ENCODE peak calls at places on chromosomes 7 and 10, in six cellular contexts. One of them, this sample, is unnamed.

GRCh38 chr10:102344067-102344466 is 51.4 kb upstream of the NFKB2 start:
- DNase-seq in HCT116: no peak
- DNase-seq in effector memory CD4-positive, alpha-beta T cell: no peak
- DNase-seq in fibroblast of lung: no peak
- DNase-seq in astrocyte: peak; percentile 69
- DNase-seq in heart left ventricle: no peak
- DNase-seq in this sample: no peak

GRCh38 chr7:135922263-135922662 is 54.9 kb downstream of the MTPN start:
- DNase-seq in HCT116: no peak
- DNase-seq in fibroblast of lung: no peak
- DNase-seq in effector memory CD4-positive, alpha-beta T cell: no peak
- DNase-seq in heart left ventricle: no peak
- DNase-seq in astrocyte: no peak
- DNase-seq in this sample: no peak

GRCh38 chr10:131775833-131776232 is 125.0 kb upstream of the PPP2R2D start:
- DNase-seq in effector memory CD4-positive, alpha-beta T cell: no peak
- DNase-seq in HCT116: no peak
- DNase-seq in astrocyte: no peak
- DNase-seq in heart left ventricle: no peak
- DNase-seq in fibroblast of lung: no peak
- DNase-seq in this sample: no peak

GRCh38 chr7:4665661-4666060 is 16.4 kb upstream of the FOXK1 start:
- DNase-seq in effector memory CD4-positive, alpha-beta T cell: no peak
- DNase-seq in fibroblast of lung: peak; percentile 97
- DNase-seq in astrocyte: peak; percentile 100
- DNase-seq in HCT116: no peak
- DNase-seq in heart left ventricle: no peak
- DNase-seq in this sample: no peak

GRCh38 chr10:67175354-67175753 is 249.5 kb downstream of the LRRTM3 start:
- DNase-seq in astrocyte: no peak
- DNase-seq in HCT116: no peak
- DNase-seq in effector memory CD4-positive, alpha-beta T cell: no peak
- DNase-seq in fibroblast of lung: no peak
- DNase-seq in heart left ventricle: no peak
- DNase-seq in this sample: no peak

GRCh38 chr10:111113961-111114830 is 37.4 kb downstream of the ADRA2A start:
- DNase-seq in astrocyte: no peak
- DNase-seq in effector memory CD4-positive, alpha-beta T cell: no peak
- DNase-seq in HCT116: no peak
- DNase-seq in heart left ventricle: no peak
- DNase-seq in fibroblast of lung: no peak
- DNase-seq in this sample: no peak

GRCh38 chr7:38154274-38154673 is 23.8 kb upstream of the STARD3NL start:
- DNase-seq in heart left ventricle: no peak
- DNase-seq in fibroblast of lung: no peak
- DNase-seq in astrocyte: no peak
- DNase-seq in effector memory CD4-positive, alpha-beta T cell: no peak
- DNase-seq in HCT116: no peak
- DNase-seq in this sample: no peak

GRCh38 chr7:107874605-107875446 is 16.2 kb upstream of the DLD start:
- DNase-seq in heart left ventricle: peak; percentile 22
- DNase-seq in fibroblast of lung: peak; percentile 69
- DNase-seq in astrocyte: peak; percentile 32
- DNase-seq in HCT116: peak; percentile 48
- DNase-seq in effector memory CD4-positive, alpha-beta T cell: no peak
- DNase-seq in this sample: peak; percentile 43

GRCh38 chr7:22865607-22865970 is 42.9 kb upstream of the TOMM7 start:
- DNase-seq in heart left ventricle: no peak
- DNase-seq in effector memory CD4-positive, alpha-beta T cell: no peak
- DNase-seq in fibroblast of lung: no peak
- DNase-seq in astrocyte: no peak
- DNase-seq in HCT116: no peak
- DNase-seq in this sample: no peak

GRCh38 chr7:44163591-44163990 is 22.5 kb upstream of the MYL7 start:
- DNase-seq in astrocyte: peak; percentile 95
- DNase-seq in heart left ventricle: no peak
- DNase-seq in effector memory CD4-positive, alpha-beta T cell: no peak
- DNase-seq in fibroblast of lung: peak; percentile 72
- DNase-seq in HCT116: no peak
- DNase-seq in this sample: no peak

GRCh38 chr10:36173364-36173763 is 531.3 kb upstream of the FZD8 start:
- DNase-seq in heart left ventricle: peak; percentile 24
- DNase-seq in astrocyte: peak; percentile 44
- DNase-seq in effector memory CD4-positive, alpha-beta T cell: no peak
- DNase-seq in HCT116: no peak
- DNase-seq in fibroblast of lung: no peak
- DNase-seq in this sample: no peak

GRCh38 chr10:70967591-70968588 is 79.5 kb upstream of the PCBD1 start:
- DNase-seq in astrocyte: peak; percentile 39
- DNase-seq in effector memory CD4-positive, alpha-beta T cell: no peak
- DNase-seq in heart left ventricle: no peak
- DNase-seq in fibroblast of lung: no peak
- DNase-seq in HCT116: no peak
- DNase-seq in this sample: no peak

GRCh38 chr7:138726288-138726687 is 25.1 kb upstream of the SVOPL start:
- DNase-seq in HCT116: no peak
- DNase-seq in effector memory CD4-positive, alpha-beta T cell: no peak
- DNase-seq in astrocyte: no peak
- DNase-seq in heart left ventricle: no peak
- DNase-seq in fibroblast of lung: no peak
- DNase-seq in this sample: no peak

GRCh38 chr10:99382181-99382580 is 48.2 kb downstream of the GOT1 start:
- DNase-seq in HCT116: no peak
- DNase-seq in effector memory CD4-positive, alpha-beta T cell: no peak
- DNase-seq in astrocyte: no peak
- DNase-seq in heart left ventricle: no peak
- DNase-seq in fibroblast of lung: no peak
- DNase-seq in this sample: no peak

GRCh38 chr10:25573281-25573680 is 360.7 kb upstream of the MYO3A start:
- DNase-seq in fibroblast of lung: no peak
- DNase-seq in effector memory CD4-positive, alpha-beta T cell: no peak
- DNase-seq in heart left ventricle: no peak
- DNase-seq in astrocyte: no peak
- DNase-seq in HCT116: no peak
- DNase-seq in this sample: no peak

GRCh38 chr10:123891147-123892011 is at the start of gene CPXM2:
- DNase-seq in HCT116: no peak
- DNase-seq in heart left ventricle: peak; percentile 37
- DNase-seq in fibroblast of lung: no peak
- DNase-seq in effector memory CD4-positive, alpha-beta T cell: no peak
- DNase-seq in astrocyte: no peak
- DNase-seq in this sample: no peak

GRCh38 chr7:98870807-98871491 is 1.1 kb upstream of the TMEM130 start:
- DNase-seq in fibroblast of lung: no peak
- DNase-seq in heart left ventricle: no peak
- DNase-seq in HCT116: no peak
- DNase-seq in astrocyte: no peak
- DNase-seq in effector memory CD4-positive, alpha-beta T cell: no peak
- DNase-seq in this sample: no peak

GRCh38 chr7:104328970-104329825 is 795 bp downstream of the LHFPL3 start:
- DNase-seq in effector memory CD4-positive, alpha-beta T cell: no peak
- DNase-seq in heart left ventricle: no peak
- DNase-seq in astrocyte: no peak
- DNase-seq in HCT116: no peak
- DNase-seq in fibroblast of lung: no peak
- DNase-seq in this sample: no peak

GRCh38 chr7:123580406-123581161 is 21.0 kb upstream of the ASB15 start:
- DNase-seq in effector memory CD4-positive, alpha-beta T cell: no peak
- DNase-seq in heart left ventricle: no peak
- DNase-seq in fibroblast of lung: peak; percentile 62
- DNase-seq in HCT116: peak; percentile 35
- DNase-seq in astrocyte: peak; percentile 14
- DNase-seq in this sample: no peak

GRCh38 chr10:23886355-23886754 is 322.6 kb upstream of the KIAA1217 start:
- DNase-seq in astrocyte: no peak
- DNase-seq in heart left ventricle: no peak
- DNase-seq in fibroblast of lung: no peak
- DNase-seq in effector memory CD4-positive, alpha-beta T cell: no peak
- DNase-seq in HCT116: no peak
- DNase-seq in this sample: no peak

GRCh38 chr10:102267748-102268147 is 22.4 kb downstream of the GBF1 start:
- DNase-seq in HCT116: no peak
- DNase-seq in astrocyte: peak; percentile 60
- DNase-seq in heart left ventricle: no peak
- DNase-seq in fibroblast of lung: peak; percentile 77
- DNase-seq in effector memory CD4-positive, alpha-beta T cell: no peak
- DNase-seq in this sample: no peak

GRCh38 chr7:149776305-149776704 is 2.9 kb upstream of the ZNF467 start:
- DNase-seq in heart left ventricle: peak; percentile 86
- DNase-seq in fibroblast of lung: no peak
- DNase-seq in astrocyte: no peak
- DNase-seq in HCT116: no peak
- DNase-seq in effector memory CD4-positive, alpha-beta T cell: no peak
- DNase-seq in this sample: peak; percentile 33

GRCh38 chr7:158723714-158724385 is 19.2 kb upstream of the NCAPG2 start:
- DNase-seq in HCT116: no peak
- DNase-seq in effector memory CD4-positive, alpha-beta T cell: no peak
- DNase-seq in heart left ventricle: no peak
- DNase-seq in fibroblast of lung: no peak
- DNase-seq in astrocyte: no peak
- DNase-seq in this sample: no peak

GRCh38 chr7:32591938-32592337 is 96.6 kb downstream of the AVL9 start:
- DNase-seq in HCT116: no peak
- DNase-seq in astrocyte: peak; percentile 83
- DNase-seq in heart left ventricle: no peak
- DNase-seq in fibroblast of lung: no peak
- DNase-seq in effector memory CD4-positive, alpha-beta T cell: no peak
- DNase-seq in this sample: no peak

GRCh38 chr10:31321396-31321941 is 2.5 kb downstream of the ZEB1 start:
- DNase-seq in fibroblast of lung: peak; percentile 35
- DNase-seq in effector memory CD4-positive, alpha-beta T cell: peak; percentile 41
- DNase-seq in heart left ventricle: no peak
- DNase-seq in HCT116: no peak
- DNase-seq in astrocyte: peak; percentile 7
- DNase-seq in this sample: peak; percentile 63

GRCh38 chr7:158006841-158007696 is 580.6 kb downstream of the PTPRN2 start:
- DNase-seq in effector memory CD4-positive, alpha-beta T cell: no peak
- DNase-seq in fibroblast of lung: no peak
- DNase-seq in astrocyte: no peak
- DNase-seq in heart left ventricle: no peak
- DNase-seq in HCT116: no peak
- DNase-seq in this sample: no peak

GRCh38 chr7:139772837-139773236 is 5.0 kb downstream of the HIPK2 start:
- DNase-seq in fibroblast of lung: no peak
- DNase-seq in astrocyte: no peak
- DNase-seq in effector memory CD4-positive, alpha-beta T cell: no peak
- DNase-seq in HCT116: no peak
- DNase-seq in heart left ventricle: no peak
- DNase-seq in this sample: no peak
- H3K4me1 ChIP-seq in fibroblast of lung: peaks cover 20% of the 10 kb centered on the region
- H3K4me1 ChIP-seq in astrocyte: peaks cover 43% of the 10 kb centered on the region
- H3K4me1 ChIP-seq in effector memory CD4-positive, alpha-beta T cell: peaks cover 40% of the 10 kb centered on the region
- H3K4me1 ChIP-seq in HCT116: peaks cover 48% of the 10 kb centered on the region
- H3K4me1 ChIP-seq in heart left ventricle: peaks cover 63% of the 10 kb centered on the region
- H3K4me1 ChIP-seq in this sample: peaks cover 36% of the 10 kb centered on the region

DNA sequence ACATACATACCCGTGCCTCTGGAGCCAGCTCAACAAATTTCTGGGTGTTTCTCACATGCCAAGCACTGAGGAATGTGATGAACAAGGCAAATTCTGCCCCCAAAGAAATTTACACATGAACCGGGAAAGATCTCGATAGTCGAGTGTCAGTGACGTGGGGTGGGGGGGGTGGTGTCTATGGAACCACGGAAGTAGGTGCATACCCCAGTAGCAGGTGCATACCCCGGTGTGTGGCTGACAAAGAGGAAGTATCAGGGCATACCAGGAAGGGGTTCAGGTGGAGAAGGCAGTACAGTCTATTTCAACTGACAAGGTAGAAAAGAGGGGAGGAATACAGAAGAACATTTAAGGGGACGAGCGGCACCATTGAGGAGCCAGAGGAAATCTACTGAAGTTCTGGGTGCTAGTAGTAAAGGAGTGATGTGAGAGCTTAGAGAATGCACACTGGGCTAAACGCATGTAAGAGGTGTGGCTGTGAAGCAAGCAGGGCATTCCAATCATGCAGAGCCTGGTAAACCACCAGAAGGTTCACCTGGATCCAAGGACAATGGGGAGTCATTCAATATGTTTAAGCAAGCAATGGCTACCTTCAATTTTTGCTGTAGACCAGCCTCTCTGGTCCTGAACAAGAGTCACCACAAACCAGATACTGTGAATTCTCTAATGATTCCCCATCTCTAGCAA is 6.2 kb downstream of the CCDC6 start:
- DNase-seq in fibroblast of lung: no peak
- DNase-seq in heart left ventricle: no peak
- DNase-seq in astrocyte: no peak
- DNase-seq in effector memory CD4-positive, alpha-beta T cell: no peak
- DNase-seq in HCT116: no peak
- DNase-seq in this sample: no peak
- H3K4me1 ChIP-seq in fibroblast of lung: peaks cover 7% of the 10 kb centered on the region
- H3K4me1 ChIP-seq in heart left ventricle: peaks cover 53% of the 10 kb centered on the region
- H3K4me1 ChIP-seq in astrocyte: peaks cover 11% of the 10 kb centered on the region
- H3K4me1 ChIP-seq in effector memory CD4-positive, alpha-beta T cell: peaks cover 10% of the 10 kb centered on the region
- H3K4me1 ChIP-seq in HCT116: peaks cover 9% of the 10 kb centered on the region
- H3K4me1 ChIP-seq in this sample: peaks cover 62% of the 10 kb centered on the region

GRCh38 chr7:55054252-55054651 is 35.4 kb downstream of the EGFR start:
- DNase-seq in fibroblast of lung: no peak
- DNase-seq in astrocyte: no peak
- DNase-seq in HCT116: no peak
- DNase-seq in effector memory CD4-positive, alpha-beta T cell: no peak
- DNase-seq in heart left ventricle: no peak
- DNase-seq in this sample: no peak

GRCh38 chr7:55052081-55052480 is 33.3 kb downstream of the EGFR start:
- DNase-seq in HCT116: no peak
- DNase-seq in fibroblast of lung: peak; percentile 56
- DNase-seq in astrocyte: peak; percentile 85
- DNase-seq in effector memory CD4-positive, alpha-beta T cell: no peak
- DNase-seq in heart left ventricle: no peak
- DNase-seq in this sample: no peak

GRCh38 chr7:55054758-55055157 is 35.9 kb downstream of the EGFR start:
- DNase-seq in fibroblast of lung: no peak
- DNase-seq in heart left ventricle: no peak
- DNase-seq in effector memory CD4-positive, alpha-beta T cell: no peak
- DNase-seq in HCT116: no peak
- DNase-seq in astrocyte: no peak
- DNase-seq in this sample: no peak

GRCh38 chr7:55053651-55054226 is 34.9 kb downstream of the EGFR start:
- DNase-seq in fibroblast of lung: no peak
- DNase-seq in HCT116: no peak
- DNase-seq in effector memory CD4-positive, alpha-beta T cell: no peak
- DNase-seq in astrocyte: peak; percentile 47
- DNase-seq in heart left ventricle: no peak
- DNase-seq in this sample: no peak

GRCh38 chr7:55052726-55053431 is 34.1 kb downstream of the EGFR start:
- DNase-seq in HCT116: no peak
- DNase-seq in astrocyte: peak; percentile 58
- DNase-seq in heart left ventricle: no peak
- DNase-seq in fibroblast of lung: no peak
- DNase-seq in effector memory CD4-positive, alpha-beta T cell: no peak
- DNase-seq in this sample: no peak
- H3K4me1 ChIP-seq in HCT116: peaks cover 2% of the 10 kb centered on the region
- H3K4me1 ChIP-seq in astrocyte: peaks cover 48% of the 10 kb centered on the region
- H3K4me1 ChIP-seq in heart left ventricle: peaks cover 58% of the 10 kb centered on the region
- H3K4me1 ChIP-seq in fibroblast of lung: peaks cover 44% of the 10 kb centered on the region
- H3K4me1 ChIP-seq in effector memory CD4-positive, alpha-beta T cell: no peaks in the 10 kb centered on the region
- H3K4me1 ChIP-seq in this sample: peaks cover 35% of the 10 kb centered on the region

GRCh38 chr10:125137601-125138438 is 22.5 kb downstream of the CTBP2 start:
- DNase-seq in heart left ventricle: no peak
- DNase-seq in effector memory CD4-positive, alpha-beta T cell: no peak
- DNase-seq in HCT116: no peak
- DNase-seq in astrocyte: no peak
- DNase-seq in fibroblast of lung: no peak
- DNase-seq in this sample: no peak
- H3K4me1 ChIP-seq in heart left ventricle: peaks cover 71% of the 10 kb centered on the region
- H3K4me1 ChIP-seq in effector memory CD4-positive, alpha-beta T cell: no peaks in the 10 kb centered on the region
- H3K4me1 ChIP-seq in HCT116: no peaks in the 10 kb centered on the region
- H3K4me1 ChIP-seq in astrocyte: peaks cover 6% of the 10 kb centered on the region
- H3K4me1 ChIP-seq in fibroblast of lung: peaks cover 3% of the 10 kb centered on the region
- H3K4me1 ChIP-seq in this sample: peaks cover 79% of the 10 kb centered on the region

This sample was measured in gastrocnemius medialis.